ENCODE peak calls at places on chromosome 6, in eight cellular contexts. One of them, this sample, is unnamed.

GRCh38 chr6:44071670-44072451 is 55.4 kb downstream of the MRPL14 start:
- DNase-seq in sigmoid colon: no peak
- DNase-seq in OCI-LY7: no peak
- DNase-seq in pancreas: no peak
- DNase-seq in stomach: no peak
- DNase-seq in BJ: peak
- DNase-seq in cardiac muscle cell: no peak
- DNase-seq in suprapubic skin: no peak
- DNase-seq in this sample: no peak

GRCh38 chr6:18155273-18155863 is at the start of gene KDM1B:
- DNase-seq in sigmoid colon: peak
- DNase-seq in OCI-LY7: peak
- DNase-seq in pancreas: peak
- DNase-seq in stomach: peak
- DNase-seq in BJ: peak
- DNase-seq in cardiac muscle cell: peak
- DNase-seq in suprapubic skin: no peak
- DNase-seq in this sample: peak

GRCh38 chr6:168004945-168005344 is 7.5 kb downstream of the KIF25 start:
- DNase-seq in sigmoid colon: no peak
- DNase-seq in OCI-LY7: no peak
- DNase-seq in pancreas: no peak
- DNase-seq in stomach: no peak
- DNase-seq in BJ: no peak
- DNase-seq in cardiac muscle cell: no peak
- DNase-seq in suprapubic skin: no peak
- DNase-seq in this sample: no peak

GRCh38 chr6:134060491-134061106 is 8.2 kb upstream of the SLC2A12 start:
- DNase-seq in sigmoid colon: no peak
- DNase-seq in OCI-LY7: no peak
- DNase-seq in pancreas: no peak
- DNase-seq in stomach: no peak
- DNase-seq in BJ: no peak
- DNase-seq in cardiac muscle cell: no peak
- DNase-seq in suprapubic skin: no peak
- DNase-seq in this sample: no peak

GRCh38 chr6:10369896-10370295 is 45.0 kb downstream of the TFAP2A start:
- DNase-seq in sigmoid colon: no peak
- DNase-seq in OCI-LY7: no peak
- DNase-seq in pancreas: no peak
- DNase-seq in stomach: no peak
- DNase-seq in BJ: peak
- DNase-seq in cardiac muscle cell: no peak
- DNase-seq in suprapubic skin: no peak
- DNase-seq in this sample: no peak

GRCh38 chr6:155142902-155143609 is 120.8 kb upstream of the CLDN20 start:
- DNase-seq in sigmoid colon: no peak
- DNase-seq in OCI-LY7: no peak
- DNase-seq in pancreas: no peak
- DNase-seq in stomach: no peak
- DNase-seq in BJ: no peak
- DNase-seq in cardiac muscle cell: no peak
- DNase-seq in suprapubic skin: no peak
- DNase-seq in this sample: no peak

GRCh38 chr6:158211273-158212055 is 43.3 kb downstream of the GTF2H5 start:
- DNase-seq in sigmoid colon: no peak
- DNase-seq in OCI-LY7: no peak
- DNase-seq in pancreas: no peak
- DNase-seq in stomach: no peak
- DNase-seq in BJ: peak
- DNase-seq in cardiac muscle cell: no peak
- DNase-seq in suprapubic skin: no peak
- DNase-seq in this sample: no peak

GRCh38 chr6:42569102-42570028 is 5.5 kb downstream of the UBR2 start:
- DNase-seq in sigmoid colon: no peak
- DNase-seq in OCI-LY7: no peak
- DNase-seq in pancreas: no peak
- DNase-seq in stomach: no peak
- DNase-seq in BJ: peak
- DNase-seq in cardiac muscle cell: no peak
- DNase-seq in suprapubic skin: no peak
- DNase-seq in this sample: no peak

GRCh38 chr6:11810039-11810541 is 31.5 kb upstream of the ADTRP start:
- DNase-seq in sigmoid colon: peak
- DNase-seq in OCI-LY7: no peak
- DNase-seq in pancreas: peak
- DNase-seq in stomach: peak
- DNase-seq in BJ: peak
- DNase-seq in cardiac muscle cell: peak
- DNase-seq in suprapubic skin: no peak
- DNase-seq in this sample: no peak

GRCh38 chr6:143959865-143960264 is 48.2 kb downstream of the PLAGL1 start:
- DNase-seq in sigmoid colon: no peak
- DNase-seq in OCI-LY7: no peak
- DNase-seq in pancreas: no peak
- DNase-seq in stomach: no peak
- DNase-seq in BJ: no peak
- DNase-seq in cardiac muscle cell: no peak
- DNase-seq in suprapubic skin: no peak
- DNase-seq in this sample: no peak

GRCh38 chr6:46676604-46677313 is 10.9 kb upstream of the TDRD6 start:
- DNase-seq in sigmoid colon: no peak
- DNase-seq in OCI-LY7: peak
- DNase-seq in pancreas: no peak
- DNase-seq in stomach: no peak
- DNase-seq in BJ: no peak
- DNase-seq in cardiac muscle cell: peak
- DNase-seq in suprapubic skin: no peak
- DNase-seq in this sample: no peak

GRCh38 chr6:156657311-156657710 is 119.9 kb upstream of the ARID1B start:
- DNase-seq in sigmoid colon: no peak
- DNase-seq in OCI-LY7: no peak
- DNase-seq in pancreas: no peak
- DNase-seq in stomach: no peak
- DNase-seq in BJ: no peak
- DNase-seq in cardiac muscle cell: peak
- DNase-seq in suprapubic skin: no peak
- DNase-seq in this sample: no peak

GRCh38 chr6:153032255-153032882 is 29.9 kb upstream of the MTRF1L start:
- DNase-seq in sigmoid colon: no peak
- DNase-seq in OCI-LY7: peak
- DNase-seq in pancreas: no peak
- DNase-seq in stomach: no peak
- DNase-seq in BJ: peak
- DNase-seq in cardiac muscle cell: peak
- DNase-seq in suprapubic skin: no peak
- DNase-seq in this sample: no peak

GRCh38 chr6:17945111-17945510 is 42.3 kb downstream of the KIF13A start:
- DNase-seq in sigmoid colon: no peak
- DNase-seq in OCI-LY7: no peak
- DNase-seq in pancreas: no peak
- DNase-seq in stomach: no peak
- DNase-seq in BJ: no peak
- DNase-seq in cardiac muscle cell: no peak
- DNase-seq in suprapubic skin: no peak
- DNase-seq in this sample: no peak

GRCh38 chr6:34543421-34543820 is 12.7 kb downstream of the SPDEF start:
- DNase-seq in sigmoid colon: no peak
- DNase-seq in OCI-LY7: no peak
- DNase-seq in pancreas: no peak
- DNase-seq in stomach: no peak
- DNase-seq in BJ: peak
- DNase-seq in cardiac muscle cell: no peak
- DNase-seq in suprapubic skin: no peak
- DNase-seq in this sample: no peak

GRCh38 chr6:56540232-56540631 is 102.5 kb downstream of the DST start:
- DNase-seq in sigmoid colon: no peak
- DNase-seq in OCI-LY7: no peak
- DNase-seq in pancreas: no peak
- DNase-seq in stomach: no peak
- DNase-seq in BJ: no peak
- DNase-seq in cardiac muscle cell: no peak
- DNase-seq in suprapubic skin: no peak
- DNase-seq in this sample: no peak

GRCh38 chr6:45426251-45426650 is 48.5 kb upstream of the SUPT3H start:
- DNase-seq in sigmoid colon: no peak
- DNase-seq in OCI-LY7: peak
- DNase-seq in pancreas: no peak
- DNase-seq in stomach: no peak
- DNase-seq in BJ: no peak
- DNase-seq in cardiac muscle cell: no peak
- DNase-seq in suprapubic skin: no peak
- DNase-seq in this sample: no peak

GRCh38 chr6:13248053-13248452 is 80.3 kb downstream of the TBC1D7 start:
- DNase-seq in sigmoid colon: no peak
- DNase-seq in OCI-LY7: no peak
- DNase-seq in pancreas: no peak
- DNase-seq in stomach: no peak
- DNase-seq in BJ: peak
- DNase-seq in cardiac muscle cell: peak
- DNase-seq in suprapubic skin: no peak
- DNase-seq in this sample: no peak

GRCh38 chr6:106974337-106974998 is at the start of gene CD24:
- DNase-seq in sigmoid colon: no peak
- DNase-seq in OCI-LY7: peak
- DNase-seq in pancreas: peak
- DNase-seq in stomach: peak
- DNase-seq in BJ: no peak
- DNase-seq in cardiac muscle cell: peak
- DNase-seq in suprapubic skin: peak
- DNase-seq in this sample: no peak

GRCh38 chr6:74597266-74597665 is 608.6 kb downstream of the COL12A1 start:
- DNase-seq in sigmoid colon: no peak
- DNase-seq in OCI-LY7: no peak
- DNase-seq in pancreas: no peak
- DNase-seq in stomach: no peak
- DNase-seq in BJ: peak
- DNase-seq in cardiac muscle cell: no peak
- DNase-seq in suprapubic skin: no peak
- DNase-seq in this sample: no peak

GRCh38 chr6:16690244-16691142 is 70.8 kb downstream of the ATXN1 start:
- DNase-seq in sigmoid colon: no peak
- DNase-seq in OCI-LY7: no peak
- DNase-seq in pancreas: no peak
- DNase-seq in stomach: no peak
- DNase-seq in BJ: no peak
- DNase-seq in cardiac muscle cell: no peak
- DNase-seq in suprapubic skin: no peak
- DNase-seq in this sample: no peak

GRCh38 chr6:165664553-165665383 is 1.7 kb upstream of the PDE10A start:
- DNase-seq in sigmoid colon: no peak
- DNase-seq in OCI-LY7: no peak
- DNase-seq in pancreas: no peak
- DNase-seq in stomach: no peak
- DNase-seq in BJ: no peak
- DNase-seq in cardiac muscle cell: no peak
- DNase-seq in suprapubic skin: no peak
- DNase-seq in this sample: no peak
- H3K4me3 ChIP-seq in sigmoid colon: no peak
- H3K4me3 ChIP-seq in OCI-LY7: no peak
- H3K4me3 ChIP-seq in pancreas: no peak
- H3K4me3 ChIP-seq in stomach: peak
- H3K4me3 ChIP-seq in BJ: no peak
- H3K4me3 ChIP-seq in cardiac muscle cell: peak
- H3K4me3 ChIP-seq in suprapubic skin: no peak
- H3K4me3 ChIP-seq in this sample: no peak

GRCh38 chr6:3797231-3798200 is 46.0 kb upstream of the PXDC1 start:
- DNase-seq in sigmoid colon: no peak
- DNase-seq in OCI-LY7: no peak
- DNase-seq in pancreas: no peak
- DNase-seq in stomach: no peak
- DNase-seq in BJ: peak
- DNase-seq in cardiac muscle cell: no peak
- DNase-seq in suprapubic skin: no peak
- DNase-seq in this sample: no peak

GRCh38 chr6:3798211-3798909 is 46.8 kb upstream of the PXDC1 start:
- DNase-seq in sigmoid colon: no peak
- DNase-seq in OCI-LY7: no peak
- DNase-seq in pancreas: no peak
- DNase-seq in stomach: no peak
- DNase-seq in BJ: no peak
- DNase-seq in cardiac muscle cell: peak
- DNase-seq in suprapubic skin: no peak
- DNase-seq in this sample: no peak

GRCh38 chr6:3796396-3796795 is 44.9 kb upstream of the PXDC1 start:
- DNase-seq in sigmoid colon: no peak
- DNase-seq in OCI-LY7: no peak
- DNase-seq in pancreas: no peak
- DNase-seq in stomach: no peak
- DNase-seq in BJ: no peak
- DNase-seq in cardiac muscle cell: no peak
- DNase-seq in suprapubic skin: no peak
- DNase-seq in this sample: no peak

GRCh38 chr6:3801960-3802359 is 47.2 kb upstream of the FAM50B start:
- DNase-seq in sigmoid colon: no peak
- DNase-seq in OCI-LY7: no peak
- DNase-seq in pancreas: no peak
- DNase-seq in stomach: no peak
- DNase-seq in BJ: no peak
- DNase-seq in cardiac muscle cell: no peak
- DNase-seq in suprapubic skin: no peak
- DNase-seq in this sample: no peak

GRCh38 chr6:3799731-3800130 is 48.2 kb upstream of the PXDC1 start:
- DNase-seq in sigmoid colon: no peak
- DNase-seq in OCI-LY7: no peak
- DNase-seq in pancreas: no peak
- DNase-seq in stomach: no peak
- DNase-seq in BJ: no peak
- DNase-seq in cardiac muscle cell: no peak
- DNase-seq in suprapubic skin: no peak
- DNase-seq in this sample: no peak
- TF ChIP-seq CTCF in sigmoid colon: no peak
- TF ChIP-seq CTCF in OCI-LY7: no peak
- TF ChIP-seq CTCF in pancreas: no peak
- TF ChIP-seq CTCF in stomach: no peak
- TF ChIP-seq CTCF in BJ: no peak
- TF ChIP-seq CTCF in cardiac muscle cell: no peak
- TF ChIP-seq CTCF in suprapubic skin: no peak
- TF ChIP-seq CTCF in this sample: no peak

DNA sequence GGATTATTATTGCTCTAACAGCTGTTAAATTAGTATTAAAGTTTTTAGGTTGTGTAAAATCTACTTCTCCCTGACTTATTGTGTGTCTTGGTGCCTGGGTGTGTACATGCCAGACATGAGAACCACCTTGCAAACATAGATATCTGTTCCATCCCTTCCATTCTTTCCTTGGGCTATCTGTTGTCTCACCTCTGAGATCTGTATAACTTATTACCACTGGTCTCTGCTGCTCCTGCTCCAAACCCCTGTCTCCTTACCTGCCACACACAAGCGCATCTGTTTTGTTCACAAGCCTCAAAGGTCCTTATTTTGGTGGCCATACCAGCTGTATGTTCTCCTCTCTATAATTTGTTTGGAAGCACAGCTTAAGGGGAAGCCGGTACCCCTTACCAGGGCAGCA is 2.5 kb downstream of the LRRC1 start:
- DNase-seq in sigmoid colon: no peak
- DNase-seq in OCI-LY7: no peak
- DNase-seq in pancreas: no peak
- DNase-seq in stomach: no peak
- DNase-seq in BJ: no peak
- DNase-seq in cardiac muscle cell: no peak
- DNase-seq in suprapubic skin: no peak
- DNase-seq in this sample: no peak
- H3K4me3 ChIP-seq in sigmoid colon: no peak
- H3K4me3 ChIP-seq in OCI-LY7: no peak
- H3K4me3 ChIP-seq in pancreas: no peak
- H3K4me3 ChIP-seq in stomach: no peak
- H3K4me3 ChIP-seq in BJ: no peak
- H3K4me3 ChIP-seq in cardiac muscle cell: no peak
- H3K4me3 ChIP-seq in suprapubic skin: peak
- H3K4me3 ChIP-seq in this sample: no peak

GRCh38 chr6:142336787-142337186 is 35.0 kb downstream of the ADGRG6 start:
- DNase-seq in sigmoid colon: no peak
- DNase-seq in OCI-LY7: no peak
- DNase-seq in pancreas: no peak
- DNase-seq in stomach: no peak
- DNase-seq in BJ: no peak
- DNase-seq in cardiac muscle cell: no peak
- DNase-seq in suprapubic skin: no peak
- DNase-seq in this sample: no peak
- TF ChIP-seq CTCF in sigmoid colon: no peak
- TF ChIP-seq CTCF in OCI-LY7: no peak
- TF ChIP-seq CTCF in pancreas: no peak
- TF ChIP-seq CTCF in stomach: no peak
- TF ChIP-seq CTCF in BJ: no peak
- TF ChIP-seq CTCF in cardiac muscle cell: no peak
- TF ChIP-seq CTCF in suprapubic skin: no peak
- TF ChIP-seq CTCF in this sample: no peak